ENCODE peak calls at places on chromosomes 11 and 22, in four cellular contexts. V is GM12865, L is globus pallidus, I is aorta. X is an unnamed sample.

GRCh38 chr22:43825651-43826050 is 13.5 kb upstream of the EFCAB6 start:
- DNase-seq in V (no peak), L (no peak), I (no peak), X (no peak)

GRCh38 chr22:39577361-39577760 is 6.8 kb downstream of the CACNA1I start:
- DNase-seq in V (no peak), L (no peak), I (no peak), X (no peak)

GRCh38 chr11:114883472-114883871 is 205.1 kb downstream of the NXPE2 start:
- DNase-seq in V (no peak), L (no peak), I (no peak), X (no peak)

GRCh38 chr22:40215266-40215665 is 37.5 kb downstream of the TNRC6B start:
- DNase-seq in V (no peak), L (peak), I (peak), X (no peak)

GRCh38 chr22:44332946-44333345 is 20.2 kb upstream of the SHISAL1 start:
- DNase-seq in V (no peak), L (no peak), I (no peak), X (no peak)

GRCh38 chr22:23677701-23677995 is 13.2 kb upstream of the RGL4 start:
- DNase-seq in V (no peak), L (no peak), I (no peak), X (no peak)

GRCh38 chr11:8092587-8093424 is 11.8 kb downstream of the TUB start:
- DNase-seq in V (peak), L (peak), I (peak), X (peak)

GRCh38 chr11:120398184-120398583 is 62.0 kb downstream of the ARHGEF12 start:
- DNase-seq in V (no peak), L (no peak), I (no peak), X (no peak)

GRCh38 chr11:128496684-128497056 is 90.7 kb downstream of the ETS1 start:
- DNase-seq in V (no peak), L (no peak), I (no peak), X (no peak)

GRCh38 chr11:69443968-69444364 is 37.5 kb upstream of the LINC01488 start:
- DNase-seq in V (no peak), L (no peak), I (peak), X (no peak)

GRCh38 chr11:34052608-34053160 is 1.2 kb downstream of the CAPRIN1 start:
- DNase-seq in V (peak), L (no peak), I (peak), X (peak)

GRCh38 chr22:19873138-19873959 is 18.7 kb upstream of the GNB1L start:
- DNase-seq in V (no peak), L (no peak), I (peak), X (peak)

GRCh38 chr22:50016988-50017700 is 4.6 kb upstream of the IL17REL start:
- DNase-seq in V (peak), L (no peak), I (no peak), X (no peak)

GRCh38 chr11:23696712-23697111 is 800.1 kb upstream of the LUZP2 start:
- DNase-seq in V (no peak), L (no peak), I (no peak), X (no peak)

GRCh38 chr22:29225422-29226090 is 19.9 kb downstream of the EMID1 start:
- DNase-seq in V (no peak), L (no peak), I (peak), X (peak)

GRCh38 chr11:125373426-125374391 is 122.4 kb downstream of the FEZ1 start:
- DNase-seq in V (peak), L (no peak), I (peak), X (no peak)

GRCh38 chr11:75031224-75031753 is 42.6 kb downstream of the NEU3 start:
- DNase-seq in V (no peak), L (peak), I (peak), X (no peak)

GRCh38 chr11:126510621-126511370 is 155.3 kb downstream of the ST3GAL4 start:
- DNase-seq in V (no peak), L (no peak), I (no peak), X (no peak)

GRCh38 chr22:43884600-43885318 is 7.1 kb downstream of the PNPLA5 start:
- DNase-seq in V (peak), L (no peak), I (peak), X (peak)

GRCh38 chr11:68684385-68685356 is at the start of gene GAL:
- DNase-seq in V (no peak), L (no peak), I (no peak), X (no peak)

GRCh38 chr11:124518900-124519541 is 24.4 kb downstream of the OR8B12 start:
- DNase-seq in V (peak), L (peak), I (peak), X (no peak)

GRCh38 chr22:44968736-44969135 is 41.1 kb downstream of the PHF21B start:
- DNase-seq in V (no peak), L (peak), I (no peak), X (no peak)

GRCh38 chr11:43516316-43516820 is 157.6 kb downstream of the TTC17 start:
- DNase-seq in V (no peak), L (no peak), I (no peak), X (no peak)

GRCh38 chr11:27216268-27217149 is 146.5 kb downstream of the CCDC34 start:
- DNase-seq in V (no peak), L (no peak), I (peak), X (no peak)

GRCh38 chr11:118996926-118997626 is 862 bp upstream of the CENATAC start:
- DNase-seq in V (peak), L (no peak), I (no peak), X (peak)

GRCh38 chr11:2097356-2097997 is 41.7 kb downstream of the IGF2 start:
- DNase-seq in V (no peak), L (no peak), I (no peak), X (no peak)

GRCh38 chr11:116467809-116468208 is 305.0 kb downstream of the BUD13 start:
- DNase-seq in V (no peak), L (no peak), I (no peak), X (no peak)

GRCh38 chr11:77211040-77211451 is 83.0 kb downstream of the MYO7A start:
- DNase-seq in V (no peak), L (no peak), I (peak), X (no peak)

GRCh38 chr11:44308923-44309482 is 936 bp downstream of the ALX4 start:
- DNase-seq in V (no peak), L (no peak), I (no peak), X (no peak)

GRCh38 chr22:17313591-17313990 is 55.7 kb upstream of the CECR2 start:
- DNase-seq in V (no peak), L (no peak), I (no peak), X (no peak)

GRCh38 chr22:35930933-35931332 is 97.7 kb downstream of the RBFOX2 start:
- DNase-seq in V (peak), L (peak), I (no peak), X (no peak)

GRCh38 chr22:46522743-46523300 is 14.6 kb downstream of the CELSR1 start:
- DNase-seq in V (no peak), L (no peak), I (no peak), X (no peak)

GRCh38 chr11:93054881-93055280 is 85.4 kb downstream of the MTNR1B start:
- DNase-seq in V (peak), L (no peak), I (no peak), X (peak)

GRCh38 chr11:43579171-43579918 is 101.2 kb upstream of the HSD17B12 start:
- DNase-seq in V (peak), L (no peak), I (no peak), X (peak)

GRCh38 chr11:9301720-9302119 is 12.7 kb downstream of the TMEM41B start:
- DNase-seq in V (no peak), L (no peak), I (no peak), X (no peak)

GRCh38 chr11:128687321-128687720 is 6.6 kb upstream of the FLI1 start:
- DNase-seq in V (no peak), L (no peak), I (peak), X (no peak)

GRCh38 chr22:25566812-25567211 is 2.3 kb downstream of the GRK3 start:
- DNase-seq in V (peak), L (no peak), I (no peak), X (no peak)

GRCh38 chr22:48939441-48940265 is 888.0 kb downstream of the BRD1 start:
- DNase-seq in V (no peak), L (no peak), I (no peak), X (peak)

X was measured in head of caudate nucleus.